ENCODE peak calls at places on chromosomes 5 and 9, in four cellular contexts. One of them, this sample, is unnamed.

GRCh38 chr9:97553141-97553540 is 51.7 kb downstream of the TMOD1 start:
- DNase-seq in BJ: no peak
- DNase-seq in aorta: no peak
- DNase-seq in neuronal stem cell: no peak
- DNase-seq in this sample: no peak

GRCh38 chr9:80707120-80707519 is 982.2 kb downstream of the TLE1 start:
- DNase-seq in BJ: no peak
- DNase-seq in aorta: no peak
- DNase-seq in neuronal stem cell: no peak
- DNase-seq in this sample: peak; percentile 16

GRCh38 chr9:105178106-105178505 is 66.3 kb upstream of the SLC44A1 start:
- DNase-seq in neuronal stem cell: no peak
- DNase-seq in BJ: no peak
- DNase-seq in aorta: no peak
- DNase-seq in this sample: no peak

GRCh38 chr9:85114799-85115198 is 445.3 kb downstream of the NTRK2 start:
- DNase-seq in BJ: no peak
- DNase-seq in aorta: no peak
- DNase-seq in neuronal stem cell: no peak
- DNase-seq in this sample: no peak

GRCh38 chr5:139708434-139708849 is 60.3 kb downstream of the CXXC5 start:
- DNase-seq in BJ: no peak
- DNase-seq in neuronal stem cell: no peak
- DNase-seq in aorta: peak; percentile 27
- DNase-seq in this sample: no peak

GRCh38 chr5:79509244-79509880 is 4.6 kb downstream of the HOMER1 start:
- DNase-seq in aorta: no peak
- DNase-seq in BJ: no peak
- DNase-seq in neuronal stem cell: no peak
- DNase-seq in this sample: no peak

GRCh38 chr9:136177224-136177623 is 27.7 kb downstream of the LHX3 start:
- DNase-seq in neuronal stem cell: no peak
- DNase-seq in BJ: no peak
- DNase-seq in aorta: no peak
- DNase-seq in this sample: no peak

GRCh38 chr9:134949681-134950403 is 32.1 kb upstream of the FCN1 start:
- DNase-seq in aorta: peak; percentile 19
- DNase-seq in BJ: no peak
- DNase-seq in neuronal stem cell: no peak
- DNase-seq in this sample: no peak

GRCh38 chr9:100088202-100088601 is 10.6 kb downstream of the ERP44 start:
- DNase-seq in BJ: no peak
- DNase-seq in aorta: no peak
- DNase-seq in neuronal stem cell: no peak
- DNase-seq in this sample: no peak

GRCh38 chr5:151002250-151002649 is 18.1 kb upstream of the GPX3 start:
- DNase-seq in aorta: no peak
- DNase-seq in neuronal stem cell: no peak
- DNase-seq in BJ: no peak
- DNase-seq in this sample: peak; percentile 64

GRCh38 chr9:127763918-127764384 is 14.5 kb downstream of the SH2D3C start:
- DNase-seq in neuronal stem cell: peak; percentile 35
- DNase-seq in aorta: no peak
- DNase-seq in BJ: no peak
- DNase-seq in this sample: peak; percentile 83

GRCh38 chr5:95899848-95900247 is 61.8 kb downstream of the ELL2 start:
- DNase-seq in aorta: no peak
- DNase-seq in neuronal stem cell: no peak
- DNase-seq in BJ: no peak
- DNase-seq in this sample: no peak

GRCh38 chr5:56301041-56301440 is 67.9 kb upstream of the ANKRD55 start:
- DNase-seq in aorta: no peak
- DNase-seq in BJ: no peak
- DNase-seq in neuronal stem cell: no peak
- DNase-seq in this sample: peak; percentile 25

GRCh38 chr5:83099445-83099844 is 22.1 kb downstream of the XRCC4 start:
- DNase-seq in neuronal stem cell: peak; percentile 31
- DNase-seq in aorta: no peak
- DNase-seq in BJ: no peak
- DNase-seq in this sample: no peak

GRCh38 chr5:147763791-147764525 is 18.6 kb downstream of the JAKMIP2 start:
- DNase-seq in neuronal stem cell: no peak
- DNase-seq in BJ: no peak
- DNase-seq in aorta: no peak
- DNase-seq in this sample: peak; percentile 58

GRCh38 chr5:98934581-98934980 is 5.8 kb upstream of the CHD1 start:
- DNase-seq in aorta: no peak
- DNase-seq in neuronal stem cell: no peak
- DNase-seq in BJ: no peak
- DNase-seq in this sample: peak; percentile 17

GRCh38 chr5:82793808-82794419 is 283.3 kb downstream of the TMEM167A start:
- DNase-seq in BJ: no peak
- DNase-seq in aorta: no peak
- DNase-seq in neuronal stem cell: peak; percentile 21
- DNase-seq in this sample: peak; percentile 60

GRCh38 chr9:114588671-114589526 is 1.3 kb downstream of the ATP6V1G1 start:
- DNase-seq in BJ: no peak
- DNase-seq in neuronal stem cell: no peak
- DNase-seq in aorta: no peak
- DNase-seq in this sample: peak; percentile 43

GRCh38 chr5:102931085-102931484 is 176.0 kb downstream of the PAM start:
- DNase-seq in aorta: no peak
- DNase-seq in neuronal stem cell: no peak
- DNase-seq in BJ: no peak
- DNase-seq in this sample: no peak

GRCh38 chr5:172542651-172543131 is 88.4 kb upstream of the SH3PXD2B start:
- DNase-seq in aorta: no peak
- DNase-seq in neuronal stem cell: no peak
- DNase-seq in BJ: no peak
- DNase-seq in this sample: no peak

GRCh38 chr5:68730220-68731010 is 363.4 kb upstream of the SLC30A5 start:
- DNase-seq in aorta: peak; percentile 53
- DNase-seq in neuronal stem cell: no peak
- DNase-seq in BJ: peak; percentile 66
- DNase-seq in this sample: peak; percentile 90

GRCh38 chr5:147989977-147990376 is 73.8 kb upstream of the SPINK5 start:
- DNase-seq in aorta: no peak
- DNase-seq in neuronal stem cell: no peak
- DNase-seq in BJ: no peak
- DNase-seq in this sample: no peak

GRCh38 chr9:242461-243080 is 27.9 kb downstream of the DOCK8 start:
- DNase-seq in neuronal stem cell: no peak
- DNase-seq in aorta: no peak
- DNase-seq in BJ: no peak
- DNase-seq in this sample: no peak

GRCh38 chr5:137843676-137844284 is 23.9 kb upstream of the MYOT start:
- DNase-seq in neuronal stem cell: no peak
- DNase-seq in aorta: no peak
- DNase-seq in BJ: no peak
- DNase-seq in this sample: no peak

GRCh38 chr5:172731286-172732073 is 39.5 kb downstream of the DUSP1 start:
- DNase-seq in aorta: no peak
- DNase-seq in neuronal stem cell: no peak
- DNase-seq in BJ: no peak
- DNase-seq in this sample: no peak

GRCh38 chr5:107284822-107285510 is 385.8 kb downstream of the EFNA5 start:
- DNase-seq in aorta: no peak
- DNase-seq in neuronal stem cell: no peak
- DNase-seq in BJ: no peak
- DNase-seq in this sample: peak; percentile 22

GRCh38 chr5:34686762-34687268 is 30.7 kb downstream of the RAI14 start:
- DNase-seq in BJ: no peak
- DNase-seq in neuronal stem cell: no peak
- DNase-seq in aorta: peak; percentile 83
- DNase-seq in this sample: peak; percentile 100

GRCh38 chr9:10706788-10707187 is 94.0 kb upstream of the PTPRD start:
- DNase-seq in BJ: no peak
- DNase-seq in neuronal stem cell: no peak
- DNase-seq in aorta: no peak
- DNase-seq in this sample: no peak
- H3K4me3 ChIP-seq in BJ: no peak overlapping the region
- H3K4me3 ChIP-seq in neuronal stem cell: no peak overlapping the region
- H3K4me3 ChIP-seq in aorta: no peak overlapping the region
- H3K4me3 ChIP-seq in this sample: no peak overlapping the region

GRCh38 chr5:10065428-10066000 is 184.2 kb downstream of the ATPSCKMT start:
- DNase-seq in neuronal stem cell: no peak
- DNase-seq in aorta: no peak
- DNase-seq in BJ: no peak
- DNase-seq in this sample: no peak
- H3K4me3 ChIP-seq in neuronal stem cell: no peak overlapping the region
- H3K4me3 ChIP-seq in aorta: no peak overlapping the region
- H3K4me3 ChIP-seq in BJ: no peak overlapping the region
- H3K4me3 ChIP-seq in this sample: no peak overlapping the region

GRCh38 chr5:18487928-18488480 is 853.7 kb downstream of the TAF11L14 start:
- DNase-seq in aorta: no peak
- DNase-seq in neuronal stem cell: no peak
- DNase-seq in BJ: no peak
- DNase-seq in this sample: no peak
- H3K4me3 ChIP-seq in aorta: no peak overlapping the region
- H3K4me3 ChIP-seq in neuronal stem cell: no peak overlapping the region
- H3K4me3 ChIP-seq in BJ: no peak overlapping the region
- H3K4me3 ChIP-seq in this sample: no peak overlapping the region

DNA sequence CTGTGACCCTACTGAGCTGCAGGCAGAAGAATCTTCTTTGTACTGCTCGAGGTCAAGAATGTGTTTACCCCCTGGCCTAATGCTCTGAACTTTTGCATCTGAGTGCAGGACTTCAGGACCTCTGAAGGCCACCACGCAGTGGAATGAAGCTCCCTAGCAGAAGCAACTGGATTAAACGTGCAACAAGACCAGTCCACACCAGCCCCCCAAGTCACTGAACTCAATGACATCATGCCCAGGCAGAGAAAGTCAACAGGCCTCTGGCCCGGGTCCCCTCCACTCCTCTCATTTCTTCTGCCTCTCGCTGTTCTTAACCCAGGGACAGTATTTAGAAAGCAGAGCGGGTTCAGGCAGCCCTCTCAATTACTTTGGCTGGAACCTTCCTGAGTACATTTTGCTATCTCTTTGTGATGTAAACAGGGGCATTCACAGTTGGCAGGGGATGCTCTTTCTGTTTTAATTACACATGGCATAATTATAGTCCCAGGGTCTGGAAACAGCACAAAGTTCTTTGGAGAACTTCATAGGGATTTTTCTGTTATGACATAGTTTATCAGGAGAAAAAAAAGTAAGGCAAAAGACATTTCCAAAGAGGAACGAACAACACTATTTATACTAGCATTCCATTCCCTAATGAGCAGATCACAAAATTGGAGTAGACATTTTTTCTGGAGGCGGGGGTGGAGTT is 108.2 kb upstream of the SPATA31D4 start:
- DNase-seq in aorta: no peak
- DNase-seq in neuronal stem cell: peak; percentile 32
- DNase-seq in BJ: peak; percentile 54
- DNase-seq in this sample: no peak
- H3K4me3 ChIP-seq in aorta: no peak overlapping the region
- H3K4me3 ChIP-seq in neuronal stem cell: no peak overlapping the region
- H3K4me3 ChIP-seq in BJ: no peak overlapping the region
- H3K4me3 ChIP-seq in this sample: no peak overlapping the region

DNA sequence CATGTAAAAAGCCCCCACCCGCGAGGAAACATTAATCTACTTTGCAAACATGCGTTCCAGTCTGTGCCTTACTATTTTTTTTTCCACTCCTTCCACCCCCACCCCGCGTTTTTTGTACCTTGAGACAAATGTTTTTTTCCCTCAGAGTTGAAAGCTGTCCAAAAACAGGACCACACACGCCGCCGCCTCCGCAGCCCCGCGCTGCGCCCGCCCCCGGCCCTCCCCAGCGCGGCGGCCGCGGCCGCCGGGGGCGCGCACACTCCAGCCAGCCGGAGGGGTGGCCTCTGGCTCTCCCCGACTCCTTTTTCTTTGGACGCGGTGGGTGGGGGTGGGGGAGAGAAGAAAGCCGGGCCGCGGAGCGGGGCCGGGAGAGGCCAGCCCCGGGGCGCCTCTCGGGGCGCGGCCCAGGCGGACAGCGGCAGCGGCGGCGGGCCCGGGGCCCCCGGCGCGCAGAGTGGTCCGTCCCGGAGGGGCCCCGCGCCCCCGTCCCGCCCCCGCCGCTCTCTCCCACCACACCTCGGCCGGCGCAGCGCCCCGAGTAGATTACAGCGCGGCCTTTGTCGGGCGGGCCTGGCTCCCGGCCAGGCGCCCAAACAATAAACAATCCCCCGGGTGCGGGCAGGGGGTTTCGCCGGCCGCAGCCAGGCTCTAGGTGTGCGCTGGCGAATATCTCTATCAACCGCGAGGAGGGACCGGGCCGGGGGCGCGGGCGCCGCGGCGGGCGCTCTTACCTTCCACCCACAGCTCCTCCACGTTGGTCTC is 10.9 kb downstream of the PTCH1 start:
- DNase-seq in BJ: no peak
- DNase-seq in aorta: peak; percentile 56
- DNase-seq in neuronal stem cell: peak; percentile 79
- DNase-seq in this sample: peak; percentile 68
- H3K4me3 ChIP-seq in BJ: peak overlapping the region; percentile 73
- H3K4me3 ChIP-seq in aorta: peak overlapping the region; percentile 46
- H3K4me3 ChIP-seq in neuronal stem cell: peak overlapping the region; percentile 94
- H3K4me3 ChIP-seq in this sample: peak overlapping the region; percentile 85

GRCh38 chr9:72951520-72952393 is 1.1 kb downstream of the ALDH1A1 start:
- DNase-seq in BJ: no peak
- DNase-seq in aorta: no peak
- DNase-seq in neuronal stem cell: no peak
- DNase-seq in this sample: no peak
- H3K4me3 ChIP-seq in BJ: peak overlapping the region; percentile 62
- H3K4me3 ChIP-seq in aorta: peak overlapping the region; percentile 99
- H3K4me3 ChIP-seq in neuronal stem cell: no peak overlapping the region
- H3K4me3 ChIP-seq in this sample: no peak overlapping the region

GRCh38 chr9:113375057-113376023 is 1.4 kb downstream of the HDHD3 start:
- DNase-seq in BJ: no peak
- DNase-seq in aorta: no peak
- DNase-seq in neuronal stem cell: no peak
- DNase-seq in this sample: no peak
- H3K4me3 ChIP-seq in BJ: no peak overlapping the region
- H3K4me3 ChIP-seq in aorta: no peak overlapping the region
- H3K4me3 ChIP-seq in neuronal stem cell: no peak overlapping the region
- H3K4me3 ChIP-seq in this sample: peak overlapping the region; percentile 86

DNA sequence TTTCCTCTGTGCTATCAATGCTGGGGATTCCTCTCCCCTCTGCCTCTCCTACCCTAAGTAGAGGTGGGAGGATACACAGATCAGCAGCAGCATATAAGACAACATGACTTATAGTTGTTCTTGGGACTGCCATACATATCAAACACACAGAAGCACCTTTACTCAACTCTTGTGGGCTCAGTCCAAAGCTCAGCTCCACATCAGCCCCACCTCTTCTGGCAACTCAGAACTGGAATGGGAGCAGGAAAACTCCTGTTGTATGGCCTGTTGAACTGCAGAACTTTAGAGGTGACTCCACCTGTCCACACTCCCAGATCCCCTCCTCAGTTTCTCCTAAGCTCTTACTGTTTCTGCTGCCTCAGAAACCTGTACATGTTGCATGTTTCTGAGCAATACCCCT is 127.8 kb downstream of the SV2C start:
- DNase-seq in BJ: no peak
- DNase-seq in neuronal stem cell: no peak
- DNase-seq in aorta: no peak
- DNase-seq in this sample: no peak
- H3K4me3 ChIP-seq in BJ: no peak overlapping the region
- H3K4me3 ChIP-seq in neuronal stem cell: no peak overlapping the region
- H3K4me3 ChIP-seq in aorta: no peak overlapping the region
- H3K4me3 ChIP-seq in this sample: no peak overlapping the region

This sample was measured in fibroblast of pulmonary artery.